ENCODE peak calls at places on chromosomes 13 and 19, in four cellular contexts. T is GM12878, A is psoas muscle, I is tibial artery. N is an unnamed sample.

GRCh38 chr13:46596501-46596900 is 43.5 kb downstream of the LRCH1 start:
- DNase-seq in T (no peak), A (no peak), I (no peak), N (no peak)

GRCh38 chr13:56869671-56870070 is 271.0 kb upstream of the PRR20A start:
- DNase-seq in T (no peak), A (no peak), I (no peak), N (no peak)

GRCh38 chr13:113991191-113991669 is 17.4 kb upstream of the C13orf46 start:
- DNase-seq in T (no peak), A (peak), I (no peak), N (no peak)

GRCh38 chr13:47639716-47640447 is 361.2 kb downstream of the SUCLA2 start:
- DNase-seq in T (no peak), A (no peak), I (no peak), N (peak)

GRCh38 chr13:75416327-75417005 is 65.5 kb downstream of the TBC1D4 start:
- DNase-seq in T (peak), A (no peak), I (no peak), N (no peak)

GRCh38 chr13:72643339-72643989 is 84.0 kb downstream of the MZT1 start:
- DNase-seq in T (no peak), A (peak), I (peak), N (peak)

GRCh38 chr13:59352600-59352999 is 811.1 kb downstream of the DIAPH3 start:
- DNase-seq in T (no peak), A (no peak), I (no peak), N (no peak)

GRCh38 chr19:623974-624373 is 9.4 kb downstream of the POLRMT start:
- DNase-seq in T (no peak), A (no peak), I (no peak), N (peak)

GRCh38 chr13:60351326-60351725 is 45.7 kb upstream of the TDRD3 start:
- DNase-seq in T (no peak), A (no peak), I (no peak), N (peak)

GRCh38 chr13:20826810-20827560 is 53.2 kb upstream of the EEF1AKMT1 start:
- DNase-seq in T (no peak), A (no peak), I (no peak), N (peak)

GRCh38 chr13:105925496-105925895 is 610.0 kb downstream of the EFNB2 start:
- DNase-seq in T (no peak), A (no peak), I (no peak), N (peak)

GRCh38 chr13:48159436-48160225 is 64.7 kb upstream of the MED4 start:
- DNase-seq in T (no peak), A (no peak), I (no peak), N (no peak)

GRCh38 chr13:98622926-98623325 is 46.0 kb upstream of the STK24 start:
- DNase-seq in T (no peak), A (no peak), I (no peak), N (no peak)

GRCh38 chr13:20528451-20528850 is 2.8 kb upstream of the CRYL1 start:
- DNase-seq in T (peak), A (no peak), I (no peak), N (no peak)

GRCh38 chr19:50659318-50660082 is 10.3 kb downstream of the C19orf81 start:
- DNase-seq in T (no peak), A (no peak), I (no peak), N (no peak)
- H3K4me3 ChIP-seq in T (no peak), A (no peak), I (no peak), N (no peak)

GRCh38 chr19:2289714-2290435 is 7.9 kb upstream of the PEAK3 start:
- DNase-seq in T (peak), A (peak), I (no peak), N (no peak)

GRCh38 chr19:2288743-2289713 is 7.1 kb upstream of the PEAK3 start:
- DNase-seq in T (no peak), A (no peak), I (no peak), N (no peak)

GRCh38 chr19:2288010-2288742 is 6.2 kb upstream of the PEAK3 start:
- DNase-seq in T (no peak), A (no peak), I (no peak), N (no peak)

GRCh38 chr19:2290441-2291184 is 8.6 kb upstream of the PEAK3 start:
- DNase-seq in T (no peak), A (no peak), I (no peak), N (no peak)

GRCh38 chr19:2291185-2291751 is 9.3 kb upstream of the PEAK3 start:
- DNase-seq in T (no peak), A (no peak), I (no peak), N (no peak)
- TF ChIP-seq CTCF in T (no peak), A (no peak), I (no peak), N (no peak)

GRCh38 chr19:3665681-3666544 is 34.4 kb downstream of the PIP5K1C start:
- DNase-seq in T (no peak), A (peak), I (peak), N (peak)
- H3K4me3 ChIP-seq in T (no peak), A (no peak), I (no peak), N (no peak)

GRCh38 chr19:19385131-19385899 is 20.2 kb upstream of the GATAD2A start:
- DNase-seq in T (peak), A (peak), I (peak), N (peak)
- TF ChIP-seq CTCF in T (peak), A (peak), I (peak), N (peak)

GRCh38 chr19:39507715-39508364 is 7.1 kb upstream of the SELENOV start:
- DNase-seq in T (no peak), A (no peak), I (no peak), N (no peak)
- H3K4me3 ChIP-seq in T (peak), A (peak), I (peak), N (peak)